ENCODE peak calls at places on chromosomes 11 and 22, in nine cellular contexts. C is mucosa of descending colon, U is IMR-90, O is uterus, E is AG09309, B is AG04449, D is fibroblast of pulmonary artery, A is cardiac fibroblast, H is neural crest cell. I is an unnamed sample.

GRCh38 chr11:17645190-17645970 is 74.0 kb upstream of the MYOD1 start:
- DNase-seq in C (no peak), U (no peak), O (no peak), E (no peak), B (no peak), D (no peak), A (no peak), H (no peak), I (no peak)

GRCh38 chr11:12291313-12291712 is 86.1 kb upstream of the PARVA start:
- DNase-seq in C (no peak), U (no peak), O (no peak), E (no peak), B (no peak), D (no peak), A (no peak), H (no peak), I (no peak)

GRCh38 chr11:32225491-32226285 is 134.8 kb downstream of the RCN1 start:
- DNase-seq in C (no peak), U (no peak), O (no peak), E (no peak), B (no peak), D (no peak), A (no peak), H (no peak), I (no peak)

GRCh38 chr11:111512296-111513239 is at the start of gene BTG4:
- DNase-seq in C (no peak), U (no peak), O (no peak), E (no peak), B (no peak), D (no peak), A (peak), H (peak), I (no peak)

GRCh38 chr11:61923166-61924015 is 6.0 kb upstream of the RAB3IL1 start:
- DNase-seq in C (peak), U (peak), O (peak), E (no peak), B (no peak), D (peak), A (peak), H (no peak), I (peak)

GRCh38 chr11:62705401-62705800 is 1.8 kb downstream of the BSCL2 start:
- DNase-seq in C (peak), U (no peak), O (no peak), E (no peak), B (no peak), D (no peak), A (peak), H (no peak), I (no peak)

GRCh38 chr11:108947654-108948570 is 283.0 kb downstream of the DDX10 start:
- DNase-seq in C (no peak), U (peak), O (no peak), E (no peak), B (no peak), D (peak), A (no peak), H (no peak), I (no peak)

GRCh38 chr22:25078591-25078990 is 121.1 kb upstream of the CRYBB3 start:
- DNase-seq in C (no peak), U (no peak), O (no peak), E (no peak), B (no peak), D (no peak), A (no peak), H (no peak), I (no peak)

GRCh38 chr11:78493413-78493975 is 75.9 kb upstream of the GAB2 start:
- DNase-seq in C (no peak), U (no peak), O (no peak), E (no peak), B (no peak), D (no peak), A (no peak), H (no peak), I (no peak)

GRCh38 chr11:19243601-19244000 is 2.9 kb upstream of the E2F8 start:
- DNase-seq in C (no peak), U (no peak), O (no peak), E (no peak), B (no peak), D (no peak), A (no peak), H (no peak), I (no peak)

GRCh38 chr11:45145421-45146071 is 893 bp upstream of the PRDM11 start:
- DNase-seq in C (peak), U (peak), O (no peak), E (no peak), B (no peak), D (peak), A (peak), H (no peak), I (no peak)

GRCh38 chr11:67541198-67541597 is 18.0 kb upstream of the CABP2 start:
- DNase-seq in C (no peak), U (no peak), O (no peak), E (no peak), B (no peak), D (no peak), A (no peak), H (no peak), I (no peak)
- TF ChIP-seq CTCF in C (no peak), U (no peak), O (no peak), E (no peak), B (no peak), D (no peak), A (no peak), H (no peak), I (no peak)

DNA sequence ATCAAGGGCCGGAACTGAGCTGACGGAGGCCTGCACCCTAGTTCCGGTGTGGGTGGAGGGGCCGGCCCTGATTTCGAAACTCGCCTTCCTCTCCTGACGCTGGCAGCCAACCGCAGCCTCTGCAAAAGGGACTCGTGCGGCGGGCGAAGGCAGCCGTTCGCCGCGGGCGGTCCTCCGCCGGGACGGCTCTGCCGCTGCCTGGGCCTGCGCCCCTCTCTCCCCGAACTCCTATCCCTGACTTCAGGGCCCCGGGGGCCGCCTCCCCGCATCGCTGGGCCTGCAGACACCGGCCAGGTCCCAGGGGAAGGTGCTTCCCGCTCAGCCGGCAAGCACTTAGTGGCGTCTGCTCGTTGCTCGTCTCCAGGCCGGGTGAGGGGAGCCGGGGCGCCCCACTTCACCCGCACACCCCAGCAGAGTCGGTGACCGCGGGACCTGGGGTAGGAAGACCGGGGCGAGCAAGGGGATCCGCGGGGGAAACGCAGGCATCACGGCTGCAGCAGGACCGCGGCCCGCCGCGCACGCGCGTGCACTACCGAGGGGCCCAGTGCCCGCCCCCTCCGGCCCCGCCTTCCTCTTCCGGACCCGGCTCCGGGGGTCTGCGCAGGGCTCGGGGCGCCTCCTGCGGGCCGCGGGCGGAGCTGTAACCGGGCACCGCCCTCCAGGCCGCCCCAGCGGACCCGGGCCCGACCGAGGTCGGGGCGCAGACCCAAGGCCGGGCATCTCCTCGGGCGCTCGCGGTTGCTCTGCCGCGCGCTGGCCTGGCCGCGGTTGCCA is 464 bp upstream of the ANKRD13D start:
- DNase-seq in C (peak), U (peak), O (peak), E (peak), B (peak), D (peak), A (peak), H (peak), I (no peak)
- TF ChIP-seq CTCF in C (no peak), U (peak), O (peak), E (peak), B (peak), D (no peak), A (no peak), H (peak), I (no peak)

GRCh38 chr11:56292154-56292553 is at the start of gene OR8H1:
- DNase-seq in C (no peak), U (no peak), O (no peak), E (no peak), B (no peak), D (no peak), A (no peak), H (no peak), I (no peak)
- TF ChIP-seq CTCF in C (no peak), U (no peak), O (no peak), E (no peak), B (no peak), D (no peak), A (no peak), H (no peak), I (no peak)

DNA sequence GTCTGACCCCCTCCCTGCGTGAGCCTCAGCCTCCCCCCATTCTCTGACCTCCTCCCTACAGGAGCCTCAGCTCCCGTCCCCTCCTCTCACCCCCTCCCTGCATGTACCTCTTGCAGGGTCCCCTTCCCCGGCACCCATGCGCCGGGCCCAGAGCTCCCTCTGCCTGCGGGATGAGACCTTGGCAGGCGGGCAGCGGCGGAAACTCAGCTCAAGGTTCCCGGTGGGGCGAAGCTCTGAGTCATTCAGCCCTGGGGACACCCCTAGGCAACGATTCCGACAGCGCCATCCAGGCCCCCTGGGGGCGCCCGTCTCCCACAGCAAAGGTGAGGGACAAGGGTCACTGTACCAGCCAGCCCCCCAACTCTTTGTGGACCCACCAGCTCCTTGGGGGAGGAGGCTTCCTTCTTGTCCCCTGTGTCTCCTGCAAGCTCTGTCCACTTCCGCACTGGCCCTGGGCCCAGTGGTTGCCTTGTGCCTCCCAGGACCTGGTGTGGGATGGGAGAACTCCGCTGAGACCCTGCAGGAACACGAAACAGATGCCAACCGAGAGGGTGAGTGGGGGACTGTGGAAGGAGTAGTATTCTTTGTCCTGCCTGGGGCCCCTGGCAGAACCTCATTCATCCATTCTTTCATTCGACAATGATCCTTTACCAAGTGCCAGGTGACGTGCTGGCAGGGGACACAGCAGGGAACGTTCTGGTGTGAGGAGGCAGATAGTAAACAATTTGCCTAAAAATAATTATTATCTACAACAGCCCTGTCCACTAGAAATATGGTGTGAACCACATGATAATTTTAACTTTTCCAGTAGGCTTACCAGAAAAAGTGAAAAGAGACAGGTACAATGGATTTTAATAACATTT is 3.7 kb upstream of the RPS6KA4 start:
- DNase-seq in C (peak), U (peak), O (peak), E (no peak), B (no peak), D (peak), A (peak), H (peak), I (no peak)
- TF ChIP-seq CTCF in C (peak), U (peak), O (peak), E (peak), B (peak), D (peak), A (peak), H (peak), I (peak)

GRCh38 chr22:50060441-50061140 is 2.5 kb upstream of the TTLL8 start:
- DNase-seq in C (no peak), U (no peak), O (no peak), E (no peak), B (no peak), D (no peak), A (no peak), H (no peak), I (no peak)
- TF ChIP-seq CTCF in C (no peak), U (no peak), O (no peak), E (no peak), B (no peak), D (no peak), A (no peak), H (no peak), I (no peak)

DNA sequence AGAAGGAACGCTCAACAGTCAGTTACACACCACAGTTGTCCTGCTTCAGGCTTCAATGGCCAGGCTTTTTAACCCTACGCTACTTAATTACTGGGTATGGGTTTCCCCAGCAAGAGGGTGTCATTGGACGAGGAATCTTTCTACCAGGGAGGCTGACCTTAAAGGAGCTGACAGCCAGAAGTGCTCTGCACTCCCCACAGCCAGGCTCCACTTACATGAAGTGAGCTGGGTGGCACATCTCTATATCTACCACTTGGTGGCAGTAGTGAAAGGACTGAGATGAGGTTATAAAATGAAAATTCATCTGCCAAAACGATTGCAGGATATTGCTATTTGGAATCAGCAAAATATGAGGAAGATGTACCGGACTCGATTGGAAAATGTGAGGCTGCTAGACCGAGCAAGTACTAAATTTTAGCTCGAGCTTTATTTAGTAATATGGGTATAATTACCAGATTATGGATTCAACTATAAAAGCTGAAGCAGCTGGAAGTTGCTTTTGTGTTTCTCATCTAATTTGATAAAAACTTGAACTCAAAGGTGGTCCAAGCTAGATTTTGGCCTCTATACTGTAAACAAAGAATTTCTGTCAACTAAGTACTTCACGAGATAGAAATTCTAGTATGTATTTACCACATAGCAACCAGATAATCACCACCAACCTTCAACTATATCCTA is 54.0 kb upstream of the CEP126 start:
- DNase-seq in C (peak), U (peak), O (peak), E (no peak), B (no peak), D (peak), A (peak), H (peak), I (no peak)
- TF ChIP-seq CTCF in C (peak), U (peak), O (peak), E (peak), B (peak), D (peak), A (peak), H (peak), I (peak)

DNA sequence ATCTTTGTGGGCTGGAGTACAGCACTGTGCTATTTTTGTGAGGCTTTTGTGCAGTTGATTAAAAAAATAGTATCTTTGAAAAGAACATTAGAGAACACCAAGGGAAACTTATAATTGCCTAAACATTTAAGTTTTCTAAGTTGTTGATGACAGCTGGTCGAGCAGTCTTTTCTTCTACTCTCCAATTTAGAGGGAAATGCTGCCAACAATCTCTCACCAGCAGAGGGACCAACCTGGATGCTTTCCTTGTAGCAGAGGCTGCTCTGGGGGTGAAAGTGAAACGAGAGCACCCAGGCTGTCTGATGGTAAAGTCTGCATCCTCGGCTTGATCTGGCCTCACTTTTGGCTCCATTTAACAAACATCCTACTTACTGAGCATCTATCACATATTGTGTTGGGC is 1286.5 kb upstream of the TENM4 start:
- DNase-seq in C (peak), U (no peak), O (no peak), E (no peak), B (no peak), D (peak), A (peak), H (no peak), I (no peak)
- TF ChIP-seq CTCF in C (no peak), U (no peak), O (no peak), E (no peak), B (no peak), D (peak), A (peak), H (peak), I (no peak)

GRCh38 chr11:29272019-29272654 is 744.7 kb downstream of the KCNA4 start:
- DNase-seq in C (no peak), U (peak), O (no peak), E (no peak), B (no peak), D (peak), A (peak), H (no peak), I (no peak)
- TF ChIP-seq CTCF in C (no peak), U (peak), O (no peak), E (peak), B (peak), D (peak), A (peak), H (peak), I (peak)

DNA sequence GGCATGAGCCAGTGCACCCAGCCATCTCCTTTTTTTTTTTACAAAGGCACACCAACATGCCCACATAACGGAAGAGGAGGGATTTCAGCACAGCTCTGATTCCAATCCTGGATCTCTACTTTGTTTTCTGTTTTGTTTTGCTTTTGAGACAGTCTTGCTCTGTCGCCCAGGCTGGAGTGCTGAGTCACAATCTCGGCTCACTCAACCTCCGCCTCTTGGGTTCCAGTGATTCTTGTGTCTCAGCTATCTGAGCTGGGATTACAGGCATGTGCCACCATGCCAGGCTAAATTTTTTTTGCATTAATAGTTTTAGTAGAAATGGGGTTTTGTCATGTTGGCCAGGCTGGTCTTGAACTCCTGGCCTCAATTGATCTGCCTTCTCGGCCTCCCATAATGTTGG is 28.1 kb downstream of the VSTM5 start:
- DNase-seq in C (no peak), U (no peak), O (no peak), E (no peak), B (no peak), D (no peak), A (no peak), H (no peak), I (no peak)
- TF ChIP-seq CTCF in C (no peak), U (no peak), O (no peak), E (no peak), B (no peak), D (no peak), A (no peak), H (no peak), I (no peak)